ENCODE peak calls at places on chromosomes 7 and 10, in nine cellular contexts. One of them, this sample, is unnamed.
A peak's percentile ranks its signal among the peaks of the same experiment; 100 is the strongest.

GRCh38 chr10:1377756-1378397 is 321.7 kb downstream of the WDR37 start:
- DNase-seq in NCI-H187: no peak
- DNase-seq in activated CD4-positive, alpha-beta T cell treated with anti-CD3 and anti-CD28 coated beads for 24 hours: no peak
- DNase-seq in BE2C: no peak
- DNase-seq in CD8-positive, alpha-beta T cell: no peak
- DNase-seq in activated effector memory CD4-positive, alpha-beta T cell treated with anti-CD3 and anti-CD28 coated beads, Interleukin-2, amount 50 U/mL, for 16 hours: peak; percentile 34
- DNase-seq in SW480: no peak
- DNase-seq in caudate nucleus: no peak
- DNase-seq in HEK293T: no peak
- DNase-seq in this sample: no peak

GRCh38 chr7:27501001-27501400 is 161.7 kb downstream of the HIBADH start:
- DNase-seq in NCI-H187: no peak
- DNase-seq in activated CD4-positive, alpha-beta T cell treated with anti-CD3 and anti-CD28 coated beads for 24 hours: no peak
- DNase-seq in BE2C: no peak
- DNase-seq in CD8-positive, alpha-beta T cell: no peak
- DNase-seq in activated effector memory CD4-positive, alpha-beta T cell treated with anti-CD3 and anti-CD28 coated beads, Interleukin-2, amount 50 U/mL, for 16 hours: no peak
- DNase-seq in SW480: no peak
- DNase-seq in caudate nucleus: no peak
- DNase-seq in HEK293T: no peak
- DNase-seq in this sample: no peak

GRCh38 chr10:85026878-85027467 is 698.6 kb downstream of the CCSER2 start:
- DNase-seq in NCI-H187: no peak
- DNase-seq in activated CD4-positive, alpha-beta T cell treated with anti-CD3 and anti-CD28 coated beads for 24 hours: no peak
- DNase-seq in BE2C: no peak
- DNase-seq in CD8-positive, alpha-beta T cell: no peak
- DNase-seq in activated effector memory CD4-positive, alpha-beta T cell treated with anti-CD3 and anti-CD28 coated beads, Interleukin-2, amount 50 U/mL, for 16 hours: no peak
- DNase-seq in SW480: no peak
- DNase-seq in caudate nucleus: no peak
- DNase-seq in HEK293T: no peak
- DNase-seq in this sample: no peak

GRCh38 chr7:22879285-22879684 is 56.6 kb upstream of the TOMM7 start:
- DNase-seq in NCI-H187: no peak
- DNase-seq in activated CD4-positive, alpha-beta T cell treated with anti-CD3 and anti-CD28 coated beads for 24 hours: no peak
- DNase-seq in BE2C: no peak
- DNase-seq in CD8-positive, alpha-beta T cell: no peak
- DNase-seq in activated effector memory CD4-positive, alpha-beta T cell treated with anti-CD3 and anti-CD28 coated beads, Interleukin-2, amount 50 U/mL, for 16 hours: no peak
- DNase-seq in SW480: no peak
- DNase-seq in caudate nucleus: no peak
- DNase-seq in HEK293T: no peak
- DNase-seq in this sample: no peak

GRCh38 chr10:10589540-10589939 is 428.1 kb upstream of the CELF2 start:
- DNase-seq in NCI-H187: no peak
- DNase-seq in activated CD4-positive, alpha-beta T cell treated with anti-CD3 and anti-CD28 coated beads for 24 hours: no peak
- DNase-seq in BE2C: no peak
- DNase-seq in CD8-positive, alpha-beta T cell: no peak
- DNase-seq in activated effector memory CD4-positive, alpha-beta T cell treated with anti-CD3 and anti-CD28 coated beads, Interleukin-2, amount 50 U/mL, for 16 hours: no peak
- DNase-seq in SW480: no peak
- DNase-seq in caudate nucleus: peak; percentile 19
- DNase-seq in HEK293T: no peak
- DNase-seq in this sample: peak; percentile 7

GRCh38 chr10:26225322-26225721 is 8.7 kb downstream of the GAD2 start:
- DNase-seq in NCI-H187: no peak
- DNase-seq in activated CD4-positive, alpha-beta T cell treated with anti-CD3 and anti-CD28 coated beads for 24 hours: no peak
- DNase-seq in BE2C: no peak
- DNase-seq in CD8-positive, alpha-beta T cell: no peak
- DNase-seq in activated effector memory CD4-positive, alpha-beta T cell treated with anti-CD3 and anti-CD28 coated beads, Interleukin-2, amount 50 U/mL, for 16 hours: no peak
- DNase-seq in SW480: no peak
- DNase-seq in caudate nucleus: no peak
- DNase-seq in HEK293T: no peak
- DNase-seq in this sample: no peak

GRCh38 chr7:40674316-40674715 is 539.5 kb downstream of the SUGCT start:
- DNase-seq in NCI-H187: no peak
- DNase-seq in activated CD4-positive, alpha-beta T cell treated with anti-CD3 and anti-CD28 coated beads for 24 hours: no peak
- DNase-seq in BE2C: no peak
- DNase-seq in CD8-positive, alpha-beta T cell: no peak
- DNase-seq in activated effector memory CD4-positive, alpha-beta T cell treated with anti-CD3 and anti-CD28 coated beads, Interleukin-2, amount 50 U/mL, for 16 hours: no peak
- DNase-seq in SW480: no peak
- DNase-seq in caudate nucleus: no peak
- DNase-seq in HEK293T: no peak
- DNase-seq in this sample: no peak

GRCh38 chr7:143002106-143002505 is 24.8 kb downstream of the OR9A2 start:
- DNase-seq in NCI-H187: no peak
- DNase-seq in activated CD4-positive, alpha-beta T cell treated with anti-CD3 and anti-CD28 coated beads for 24 hours: no peak
- DNase-seq in BE2C: no peak
- DNase-seq in CD8-positive, alpha-beta T cell: no peak
- DNase-seq in activated effector memory CD4-positive, alpha-beta T cell treated with anti-CD3 and anti-CD28 coated beads, Interleukin-2, amount 50 U/mL, for 16 hours: no peak
- DNase-seq in SW480: peak; percentile 14
- DNase-seq in caudate nucleus: no peak
- DNase-seq in HEK293T: no peak
- DNase-seq in this sample: no peak

GRCh38 chr10:107553470-107553869 is 389.0 kb upstream of the SORCS1 start:
- DNase-seq in NCI-H187: no peak
- DNase-seq in activated CD4-positive, alpha-beta T cell treated with anti-CD3 and anti-CD28 coated beads for 24 hours: no peak
- DNase-seq in BE2C: no peak
- DNase-seq in CD8-positive, alpha-beta T cell: no peak
- DNase-seq in activated effector memory CD4-positive, alpha-beta T cell treated with anti-CD3 and anti-CD28 coated beads, Interleukin-2, amount 50 U/mL, for 16 hours: no peak
- DNase-seq in SW480: no peak
- DNase-seq in caudate nucleus: no peak
- DNase-seq in HEK293T: no peak
- DNase-seq in this sample: peak; percentile 45

This sample was measured in SJCRH30.